ENCODE peak calls at places on chromosomes 5 and 9, in seven cellular contexts. Y is memory B cell; R is KBM-7; K is T follicular helper cell; O is upper lobe of left lung; D is CD8-positive, alpha-beta memory T cell; Q is adipocyte. L is an unnamed sample.

GRCh38 chr5:179762781-179763176 is 30.2 kb downstream of the MAML1 start:
- DNase-seq in O (no peak), Q (peak; percentile 79), K (no peak), D (no peak), Y (no peak), R (no peak), L (no peak)

GRCh38 chr5:158463971-158464370 is 605.0 kb upstream of the CLINT1 start:
- DNase-seq in K (no peak), O (peak; percentile 37), Y (no peak), D (no peak), R (no peak), Q (peak; percentile 92), L (no peak)

GRCh38 chr9:98923724-98924123 is 20.0 kb upstream of the COL15A1 start:
- DNase-seq in Q (no peak), D (no peak), Y (no peak), R (no peak), O (no peak), K (no peak), L (no peak)

GRCh38 chr9:6096821-6097220 is 81.4 kb upstream of the RANBP6 start:
- DNase-seq in Y (no peak), O (no peak), K (no peak), Q (peak; percentile 8), R (no peak), D (no peak), L (no peak)

GRCh38 chr9:84357235-84357634 is 16.7 kb upstream of the SLC28A3 start:
- DNase-seq in Y (no peak), R (no peak), Q (no peak), D (no peak), O (no peak), K (no peak), L (no peak)

GRCh38 chr9:98074119-98074990 is 17.8 kb downstream of the NANS start:
- DNase-seq in K (peak; percentile 53), Q (peak; percentile 86), O (peak; percentile 69), Y (peak; percentile 65), D (peak; percentile 51), R (peak; percentile 73), L (peak; percentile 82)

GRCh38 chr5:113233606-113234005 is 201.2 kb downstream of the TSSK1B start:
- DNase-seq in O (no peak), Q (no peak), R (no peak), Y (no peak), K (no peak), D (no peak), L (no peak)

GRCh38 chr5:80934751-80935150 is 25.4 kb upstream of the RASGRF2 start:
- DNase-seq in O (no peak), Q (no peak), Y (no peak), D (no peak), R (no peak), K (no peak), L (no peak)

GRCh38 chr9:92607088-92607487 is 62.8 kb downstream of the IPPK start:
- DNase-seq in O (no peak), Y (no peak), Q (peak; percentile 49), R (no peak), K (no peak), D (no peak), L (no peak)

GRCh38 chr9:119963798-119964372 is 594.6 kb upstream of the BRINP1 start:
- DNase-seq in D (no peak), Y (no peak), O (peak; percentile 31), K (no peak), R (peak; percentile 7), Q (peak; percentile 95), L (peak; percentile 40)

L was measured in endothelial cell.